ENCODE peak calls at places on chromosomes 12 and 14, in six cellular contexts. I, D, Y, N, O and P are unnamed samples.

GRCh38 chr12:100229036-100229635 is 28.5 kb downstream of the ACTR6 start:
- DNase-seq in I (no peak), Y (peak; percentile 51), O (no peak), D (peak; percentile 13), N (no peak), P (peak; percentile 51)

GRCh38 chr14:29282169-29282568 is 515.6 kb downstream of the FOXG1 start:
- DNase-seq in I (no peak), O (no peak), Y (no peak), N (no peak), D (no peak), P (no peak)

GRCh38 chr12:85834378-85834777 is 1.8 kb downstream of the RASSF9 start:
- DNase-seq in Y (no peak), N (no peak), D (no peak), I (no peak), O (no peak), P (no peak)

GRCh38 chr12:76346798-76347420 is 1.3 kb downstream of the BBS10 start:
- DNase-seq in N (peak; percentile 52), D (peak; percentile 85), I (no peak), Y (no peak), O (no peak), P (peak; percentile 40)

GRCh38 chr12:123089631-123090353 is 61.1 kb downstream of the PITPNM2 start:
- DNase-seq in I (peak; percentile 88), Y (no peak), N (no peak), D (peak; percentile 96), O (no peak), P (no peak)

GRCh38 chr14:75726326-75726725 is 65.3 kb downstream of the TTLL5 start:
- DNase-seq in O (no peak), Y (no peak), D (no peak), I (no peak), N (no peak), P (no peak)

GRCh38 chr12:18634382-18634781 is 103.4 kb downstream of the PLCZ1 start:
- DNase-seq in N (no peak), Y (no peak), I (no peak), O (no peak), D (no peak), P (no peak)

GRCh38 chr14:103716091-103716801 is 636 bp downstream of the ZFYVE21 start:
- DNase-seq in O (no peak), N (no peak), D (no peak), I (peak; percentile 48), Y (no peak), P (no peak)

GRCh38 chr12:108635201-108635996 is 1.7 kb upstream of the SELPLG start:
- DNase-seq in N (peak; percentile 42), O (no peak), D (no peak), Y (peak; percentile 75), I (no peak), P (no peak)

DNA sequence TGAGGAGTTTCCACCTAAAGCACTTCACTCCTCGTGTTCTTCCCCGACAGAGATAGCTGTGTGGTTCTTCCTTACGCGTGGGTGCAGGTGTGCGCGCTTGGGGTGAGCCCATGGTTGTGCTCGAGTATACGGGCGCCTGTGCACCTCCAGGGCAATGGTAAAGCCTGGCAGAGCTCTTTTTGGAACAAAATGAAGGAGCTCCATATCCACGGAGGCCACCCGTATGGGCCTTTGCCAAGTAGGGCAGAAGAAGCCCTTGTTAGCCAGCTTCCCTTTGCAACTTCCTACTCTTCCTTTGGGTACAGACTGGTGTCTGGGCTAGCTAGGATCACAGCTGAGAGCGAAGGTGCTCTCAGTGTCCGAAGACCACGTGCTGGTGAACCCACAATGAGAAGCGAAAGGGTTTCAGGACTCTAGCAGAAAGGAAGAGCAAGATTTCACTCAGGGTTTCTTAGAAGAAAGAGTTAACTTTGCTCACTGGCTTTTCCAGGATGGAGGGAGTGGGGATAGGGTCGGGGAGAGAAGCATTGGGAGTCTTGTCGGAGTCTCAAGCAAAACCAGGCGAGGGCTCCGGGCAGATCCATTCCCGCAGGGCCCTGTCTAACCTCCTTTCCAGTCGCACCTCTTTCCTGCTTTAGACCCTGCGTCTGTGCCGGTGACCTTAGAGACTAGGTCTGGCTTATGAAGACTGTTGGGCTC is 977 bp upstream of the LRFN5 start:
- DNase-seq in I (no peak), N (no peak), D (peak; percentile 61), Y (peak; percentile 91), O (no peak), P (no peak)
- H3K4me3 ChIP-seq in I (no peak overlapping the region), N (peak overlapping the region; percentile 67), D (peak overlapping the region; percentile 47), Y (peak overlapping the region; percentile 97), O (peak overlapping the region; percentile 73), P (no peak overlapping the region)

GRCh38 chr12:124296916-124297351 is 2.0 kb downstream of the RFLNA start:
- DNase-seq in O (no peak), Y (no peak), N (peak; percentile 42), I (no peak), D (no peak), P (no peak)

GRCh38 chr12:124295431-124296058 is 652 bp downstream of the RFLNA start:
- DNase-seq in I (no peak), Y (peak; percentile 77), N (peak; percentile 42), O (no peak), D (no peak), P (no peak)

GRCh38 chr12:124297389-124297788 is 2.5 kb downstream of the RFLNA start:
- DNase-seq in Y (no peak), O (no peak), I (no peak), D (no peak), N (peak; percentile 13), P (no peak)

GRCh38 chr12:124297856-124298255 is 3.0 kb downstream of the RFLNA start:
- DNase-seq in O (no peak), Y (no peak), I (no peak), N (peak; percentile 26), D (no peak), P (no peak)

DNA sequence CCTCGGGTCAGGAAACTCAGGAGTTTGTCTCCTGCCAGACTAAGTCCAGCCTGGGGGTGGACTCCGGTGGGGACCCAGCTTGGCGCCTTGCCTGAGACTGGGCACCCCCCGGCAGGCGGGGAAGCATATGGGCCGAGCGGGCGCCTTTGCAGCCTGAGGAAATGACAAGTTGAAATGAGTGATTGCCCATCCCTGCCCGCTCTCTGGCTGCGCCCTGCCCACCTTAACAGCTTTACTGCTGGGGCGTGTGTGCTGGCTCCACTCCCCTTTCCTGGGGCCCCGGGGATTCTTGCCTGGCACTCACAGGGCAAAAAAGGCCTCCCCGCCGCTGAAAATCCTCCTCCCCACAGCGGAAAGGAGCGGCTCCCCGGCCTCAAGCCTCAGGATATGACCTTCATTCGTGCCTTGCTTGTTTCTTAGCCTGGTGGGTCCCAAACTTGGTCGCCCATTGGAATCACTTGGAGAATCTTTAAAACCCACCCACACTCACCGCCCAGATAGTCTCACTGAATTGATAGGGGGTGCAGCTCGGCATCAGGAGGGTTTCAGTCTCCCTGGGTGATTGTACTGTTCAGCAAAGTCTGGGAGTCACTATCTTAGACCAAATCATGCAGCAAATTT is 1.5 kb downstream of the RFLNA start:
- DNase-seq in D (no peak), N (peak; percentile 46), Y (no peak), O (no peak), I (no peak), P (peak; percentile 36)
- H3K4me3 ChIP-seq in D (no peak overlapping the region), N (no peak overlapping the region), Y (peak overlapping the region; percentile 35), O (no peak overlapping the region), I (no peak overlapping the region), P (peak overlapping the region; percentile 50)

GRCh38 chr12:2692156-2692555 is 102.6 kb upstream of the FKBP4 start:
- DNase-seq in D (no peak), I (no peak), N (no peak), O (no peak), Y (no peak), P (no peak)

GRCh38 chr12:2691340-2692111 is 103.2 kb upstream of the FKBP4 start:
- DNase-seq in O (no peak), Y (peak; percentile 89), I (no peak), N (no peak), D (no peak), P (peak; percentile 28)

GRCh38 chr12:2690348-2691000 is 104.3 kb upstream of the FKBP4 start:
- DNase-seq in I (no peak), Y (no peak), D (no peak), O (no peak), N (no peak), P (no peak)

GRCh38 chr12:2689879-2690278 is 104.9 kb upstream of the FKBP4 start:
- DNase-seq in O (no peak), I (no peak), D (no peak), Y (peak; percentile 49), N (no peak), P (peak; percentile 33)

DNA sequence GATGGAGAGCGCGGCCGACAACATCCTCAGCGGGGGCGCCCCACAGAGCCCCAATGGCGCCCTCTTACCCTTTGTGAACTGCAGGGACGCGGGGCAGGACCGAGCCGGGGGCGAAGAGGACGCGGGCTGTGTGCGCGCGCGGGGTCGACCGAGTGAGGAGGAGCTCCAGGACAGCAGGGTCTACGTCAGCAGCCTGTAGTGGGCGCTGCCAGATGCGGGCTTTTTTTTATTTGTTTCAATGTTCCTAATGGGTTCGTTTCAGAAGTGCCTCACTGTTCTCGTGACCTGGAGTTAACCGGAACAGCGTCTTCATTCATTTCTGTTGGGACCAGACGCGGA is 103.8 kb upstream of the FKBP4 start:
- DNase-seq in Y (peak; percentile 91), I (no peak), D (peak; percentile 21), O (no peak), N (no peak), P (no peak)
- H3K4me3 ChIP-seq in Y (peak overlapping the region; percentile 81), I (peak overlapping the region; percentile 45), D (no peak overlapping the region), O (peak overlapping the region; percentile 51), N (no peak overlapping the region), P (no peak overlapping the region)

GRCh38 chr12:104673294-104674062 is 216.7 kb downstream of the CHST11 start:
- DNase-seq in O (no peak), N (no peak), D (peak; percentile 34), I (no peak), Y (peak; percentile 44), P (no peak)
- H3K4me3 ChIP-seq in O (no peak overlapping the region), N (no peak overlapping the region), D (no peak overlapping the region), I (no peak overlapping the region), Y (no peak overlapping the region), P (no peak overlapping the region)

DNA sequence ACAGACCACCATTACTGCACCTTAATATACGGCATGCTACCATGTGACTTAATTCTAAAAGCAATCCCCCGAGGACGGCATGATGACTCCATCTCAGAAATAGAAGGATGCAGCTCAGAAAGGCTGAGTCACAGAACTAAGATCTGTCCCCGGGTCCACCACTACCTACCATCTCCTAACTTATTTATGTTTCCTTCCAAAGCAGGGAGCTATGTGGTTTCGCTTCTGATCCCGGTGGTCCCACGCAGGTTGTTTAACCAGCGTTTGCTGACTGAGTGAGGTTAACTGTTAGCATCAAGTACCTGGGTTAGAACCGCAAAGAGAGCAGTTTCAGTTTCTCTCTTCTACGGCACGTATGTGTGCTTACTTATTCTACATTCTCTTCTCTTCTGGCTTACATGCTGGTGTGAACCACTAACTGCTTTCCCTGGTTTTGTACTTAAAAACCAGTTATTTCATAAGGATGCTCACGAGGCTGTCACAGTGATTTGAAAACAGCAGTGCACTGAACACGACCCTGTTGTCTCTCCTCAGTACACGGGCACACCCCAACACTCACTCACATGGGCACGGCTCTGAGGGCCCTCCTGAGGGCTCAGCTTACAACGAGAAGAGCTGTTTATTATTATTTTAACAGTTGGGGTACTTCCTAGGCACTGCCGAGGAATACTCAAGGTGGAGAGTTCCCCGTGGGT is 66.7 kb downstream of the CCDC88C start:
- DNase-seq in N (peak; percentile 31), O (no peak), Y (no peak), D (no peak), I (no peak), P (no peak)
- H3K4me3 ChIP-seq in N (no peak overlapping the region), O (peak overlapping the region; percentile 41), Y (no peak overlapping the region), D (no peak overlapping the region), I (no peak overlapping the region), P (no peak overlapping the region)